ENCODE peak calls at places on chromosome 19, in five cellular contexts. N is H54; A is fibroblast of the aortic adventitia; F is stimulated activated CD4-positive, alpha-beta T cell treated with anti-CD3 and anti-CD28 coated beads, Interleukin-1b, Interleukin-23, amount 100 ng/mL, for 24 hours; U is fibroblast of gingiva. T is an unnamed sample.

GRCh38 chr19:13055213-13056051 is 47.2 kb downstream of the LYL1 start:
- DNase-seq in N (peak; percentile 60), A (peak; percentile 96), F (no peak), U (peak; percentile 97), T (peak; percentile 68)

GRCh38 chr19:7694499-7694898 is 7.4 kb downstream of the FCER2 start:
- DNase-seq in N (no peak), A (no peak), F (no peak), U (no peak), T (no peak)

GRCh38 chr19:38729653-38730469 is 14.4 kb downstream of the CAPN12 start:
- DNase-seq in N (peak; percentile 66), A (peak; percentile 44), F (peak; percentile 66), U (peak; percentile 41), T (peak; percentile 91)

GRCh38 chr19:8017808-8018207 is 12.4 kb upstream of the ELAVL1 start:
- DNase-seq in N (no peak), A (no peak), F (no peak), U (no peak), T (peak; percentile 47)

GRCh38 chr19:7982103-7982502 is 23.3 kb downstream of the ELAVL1 start:
- DNase-seq in N (no peak), A (no peak), F (no peak), U (no peak), T (no peak)

GRCh38 chr19:8196271-8196908 is 12.8 kb upstream of the CERS4 start:
- DNase-seq in N (no peak), A (no peak), F (no peak), U (no peak), T (no peak)

GRCh38 chr19:3535235-3535921 is 3.6 kb upstream of the TEKTIP1 start:
- DNase-seq in N (no peak), A (no peak), F (no peak), U (no peak), T (no peak)

GRCh38 chr19:18848860-18849661 is 17.3 kb downstream of the UPF1 start:
- DNase-seq in N (no peak), A (peak; percentile 87), F (no peak), U (peak; percentile 83), T (no peak)

GRCh38 chr19:39397360-39398296 is 6.5 kb downstream of the MED29 start:
- DNase-seq in N (peak; percentile 92), A (peak; percentile 83), F (peak; percentile 90), U (peak; percentile 80), T (peak; percentile 93)

GRCh38 chr19:2578391-2578826 is 102.5 kb downstream of the GADD45B start:
- DNase-seq in N (peak; percentile 89), A (peak; percentile 79), F (no peak), U (peak; percentile 66), T (peak; percentile 69)

GRCh38 chr19:2289714-2290435 is 7.9 kb upstream of the PEAK3 start:
- DNase-seq in N (no peak), A (no peak), F (no peak), U (no peak), T (peak; percentile 62)

GRCh38 chr19:44696939-44697669 is 1.8 kb upstream of the CEACAM16 start:
- DNase-seq in N (no peak), A (no peak), F (no peak), U (no peak), T (no peak)

GRCh38 chr19:10187315-10187714 is 7.4 kb downstream of the DNMT1 start:
- DNase-seq in N (no peak), A (no peak), F (no peak), U (no peak), T (no peak)

T was measured in GM23338.